ENCODE peak calls at places on chromosomes 7 and 10, in nine cellular contexts. One of them, this sample, is unnamed.

GRCh38 chr7:97219237-97219636 is 101.7 kb downstream of the SDHAF3 start:
- DNase-seq in activated CD8-positive, alpha-beta memory T cell treated with anti-CD3 and anti-CD28 coated beads for 4 hours: no peak
- DNase-seq in activated CD4-positive, alpha-beta T cell treated with anti-CD3 and anti-CD28 coated beads, Interleukin-2, amount 50 U/mL, for 1 hour: no peak
- DNase-seq in endothelial cell: no peak
- DNase-seq in NCI-H1105: no peak
- DNase-seq in fibroblast of mammary gland: no peak
- DNase-seq in activated naive CD4-positive, alpha-beta T cell: no peak
- DNase-seq in T-helper 9 cell: no peak
- DNase-seq in A172: no peak
- DNase-seq in this sample: no peak

GRCh38 chr10:2909921-2910320 is 157.4 kb upstream of the PFKP start:
- DNase-seq in activated CD8-positive, alpha-beta memory T cell treated with anti-CD3 and anti-CD28 coated beads for 4 hours: no peak
- DNase-seq in activated CD4-positive, alpha-beta T cell treated with anti-CD3 and anti-CD28 coated beads, Interleukin-2, amount 50 U/mL, for 1 hour: no peak
- DNase-seq in endothelial cell: no peak
- DNase-seq in NCI-H1105: no peak
- DNase-seq in fibroblast of mammary gland: no peak
- DNase-seq in activated naive CD4-positive, alpha-beta T cell: no peak
- DNase-seq in T-helper 9 cell: no peak
- DNase-seq in A172: no peak
- DNase-seq in this sample: no peak

GRCh38 chr7:127107601-127108007 is 145.1 kb downstream of the GRM8 start:
- DNase-seq in activated CD8-positive, alpha-beta memory T cell treated with anti-CD3 and anti-CD28 coated beads for 4 hours: no peak
- DNase-seq in activated CD4-positive, alpha-beta T cell treated with anti-CD3 and anti-CD28 coated beads, Interleukin-2, amount 50 U/mL, for 1 hour: peak; percentile 7
- DNase-seq in endothelial cell: peak; percentile 76
- DNase-seq in NCI-H1105: no peak
- DNase-seq in fibroblast of mammary gland: peak; percentile 46
- DNase-seq in activated naive CD4-positive, alpha-beta T cell: no peak
- DNase-seq in T-helper 9 cell: peak; percentile 10
- DNase-seq in A172: peak; percentile 60
- DNase-seq in this sample: peak; percentile 45

GRCh38 chr7:66781408-66782090 is 41.0 kb downstream of the RABGEF1 start:
- DNase-seq in activated CD8-positive, alpha-beta memory T cell treated with anti-CD3 and anti-CD28 coated beads for 4 hours: no peak
- DNase-seq in activated CD4-positive, alpha-beta T cell treated with anti-CD3 and anti-CD28 coated beads, Interleukin-2, amount 50 U/mL, for 1 hour: no peak
- DNase-seq in endothelial cell: no peak
- DNase-seq in NCI-H1105: no peak
- DNase-seq in fibroblast of mammary gland: no peak
- DNase-seq in activated naive CD4-positive, alpha-beta T cell: no peak
- DNase-seq in T-helper 9 cell: no peak
- DNase-seq in A172: no peak
- DNase-seq in this sample: no peak

GRCh38 chr10:16689227-16689626 is 128.0 kb downstream of the RSU1 start:
- DNase-seq in activated CD8-positive, alpha-beta memory T cell treated with anti-CD3 and anti-CD28 coated beads for 4 hours: no peak
- DNase-seq in activated CD4-positive, alpha-beta T cell treated with anti-CD3 and anti-CD28 coated beads, Interleukin-2, amount 50 U/mL, for 1 hour: no peak
- DNase-seq in endothelial cell: no peak
- DNase-seq in NCI-H1105: no peak
- DNase-seq in fibroblast of mammary gland: no peak
- DNase-seq in activated naive CD4-positive, alpha-beta T cell: no peak
- DNase-seq in T-helper 9 cell: no peak
- DNase-seq in A172: no peak
- DNase-seq in this sample: no peak

GRCh38 chr7:114081606-114082425 is 163.0 kb upstream of the PPP1R3A start:
- DNase-seq in activated CD8-positive, alpha-beta memory T cell treated with anti-CD3 and anti-CD28 coated beads for 4 hours: no peak
- DNase-seq in activated CD4-positive, alpha-beta T cell treated with anti-CD3 and anti-CD28 coated beads, Interleukin-2, amount 50 U/mL, for 1 hour: no peak
- DNase-seq in endothelial cell: peak; percentile 37
- DNase-seq in NCI-H1105: peak; percentile 34
- DNase-seq in fibroblast of mammary gland: peak; percentile 78
- DNase-seq in activated naive CD4-positive, alpha-beta T cell: no peak
- DNase-seq in T-helper 9 cell: no peak
- DNase-seq in A172: peak; percentile 47
- DNase-seq in this sample: peak; percentile 74

GRCh38 chr10:34231441-34232180 is 583.5 kb downstream of the PARD3 start:
- DNase-seq in activated CD8-positive, alpha-beta memory T cell treated with anti-CD3 and anti-CD28 coated beads for 4 hours: no peak
- DNase-seq in activated CD4-positive, alpha-beta T cell treated with anti-CD3 and anti-CD28 coated beads, Interleukin-2, amount 50 U/mL, for 1 hour: no peak
- DNase-seq in endothelial cell: no peak
- DNase-seq in NCI-H1105: no peak
- DNase-seq in fibroblast of mammary gland: no peak
- DNase-seq in activated naive CD4-positive, alpha-beta T cell: no peak
- DNase-seq in T-helper 9 cell: no peak
- DNase-seq in A172: no peak
- DNase-seq in this sample: peak; percentile 30

GRCh38 chr7:1596181-1597043 is 26.6 kb upstream of the PSMG3 start:
- DNase-seq in activated CD8-positive, alpha-beta memory T cell treated with anti-CD3 and anti-CD28 coated beads for 4 hours: no peak
- DNase-seq in activated CD4-positive, alpha-beta T cell treated with anti-CD3 and anti-CD28 coated beads, Interleukin-2, amount 50 U/mL, for 1 hour: no peak
- DNase-seq in endothelial cell: no peak
- DNase-seq in NCI-H1105: no peak
- DNase-seq in fibroblast of mammary gland: no peak
- DNase-seq in activated naive CD4-positive, alpha-beta T cell: no peak
- DNase-seq in T-helper 9 cell: no peak
- DNase-seq in A172: no peak
- DNase-seq in this sample: no peak

GRCh38 chr10:131822694-131823245 is 78.0 kb upstream of the PPP2R2D start:
- DNase-seq in activated CD8-positive, alpha-beta memory T cell treated with anti-CD3 and anti-CD28 coated beads for 4 hours: no peak
- DNase-seq in activated CD4-positive, alpha-beta T cell treated with anti-CD3 and anti-CD28 coated beads, Interleukin-2, amount 50 U/mL, for 1 hour: no peak
- DNase-seq in endothelial cell: no peak
- DNase-seq in NCI-H1105: no peak
- DNase-seq in fibroblast of mammary gland: no peak
- DNase-seq in activated naive CD4-positive, alpha-beta T cell: no peak
- DNase-seq in T-helper 9 cell: no peak
- DNase-seq in A172: no peak
- DNase-seq in this sample: no peak